ENCODE peak calls at places on chromosomes 16 and 17, in six cellular contexts. One of them, this sample, is unnamed.

GRCh38 chr16:67247698-67248400 is 568 bp upstream of the FHOD1 start:
- DNase-seq in substantia nigra: no peak
- DNase-seq in Panc1: no peak
- DNase-seq in memory B cell: no peak
- DNase-seq in fibroblast of pulmonary artery: no peak
- DNase-seq in activated CD4-positive, CD25-positive, alpha-beta regulatory T cell treated with anti-CD3 and anti-CD28 coated beads, Interleukin-2, amount 50 U/mL, for 16 hours: no peak
- DNase-seq in this sample: no peak

GRCh38 chr16:86037999-86038922 is 139.3 kb downstream of the IRF8 start:
- DNase-seq in substantia nigra: no peak
- DNase-seq in Panc1: no peak
- DNase-seq in memory B cell: no peak
- DNase-seq in fibroblast of pulmonary artery: no peak
- DNase-seq in activated CD4-positive, CD25-positive, alpha-beta regulatory T cell treated with anti-CD3 and anti-CD28 coated beads, Interleukin-2, amount 50 U/mL, for 16 hours: no peak
- DNase-seq in this sample: no peak

GRCh38 chr17:40297511-40297910 is 9.8 kb downstream of the CDC6 start:
- DNase-seq in substantia nigra: no peak
- DNase-seq in Panc1: no peak
- DNase-seq in memory B cell: no peak
- DNase-seq in fibroblast of pulmonary artery: no peak
- DNase-seq in activated CD4-positive, CD25-positive, alpha-beta regulatory T cell treated with anti-CD3 and anti-CD28 coated beads, Interleukin-2, amount 50 U/mL, for 16 hours: no peak
- DNase-seq in this sample: no peak

GRCh38 chr16:82055728-82056549 is 20.9 kb downstream of the HSD17B2 start:
- DNase-seq in substantia nigra: no peak
- DNase-seq in Panc1: no peak
- DNase-seq in memory B cell: no peak
- DNase-seq in fibroblast of pulmonary artery: no peak
- DNase-seq in activated CD4-positive, CD25-positive, alpha-beta regulatory T cell treated with anti-CD3 and anti-CD28 coated beads, Interleukin-2, amount 50 U/mL, for 16 hours: no peak
- DNase-seq in this sample: no peak

GRCh38 chr17:38658741-38659345 is 15.9 kb downstream of the EPOP start:
- DNase-seq in substantia nigra: no peak
- DNase-seq in Panc1: no peak
- DNase-seq in memory B cell: no peak
- DNase-seq in fibroblast of pulmonary artery: no peak
- DNase-seq in activated CD4-positive, CD25-positive, alpha-beta regulatory T cell treated with anti-CD3 and anti-CD28 coated beads, Interleukin-2, amount 50 U/mL, for 16 hours: no peak
- DNase-seq in this sample: no peak

GRCh38 chr16:88923926-88924833 is 52.8 kb downstream of the CBFA2T3 start:
- DNase-seq in substantia nigra: no peak
- DNase-seq in Panc1: no peak
- DNase-seq in memory B cell: no peak
- DNase-seq in fibroblast of pulmonary artery: no peak
- DNase-seq in activated CD4-positive, CD25-positive, alpha-beta regulatory T cell treated with anti-CD3 and anti-CD28 coated beads, Interleukin-2, amount 50 U/mL, for 16 hours: no peak
- DNase-seq in this sample: no peak

GRCh38 chr17:41635121-41636097 is 11.0 kb upstream of the KRT17 start:
- DNase-seq in substantia nigra: no peak
- DNase-seq in Panc1: no peak
- DNase-seq in memory B cell: no peak
- DNase-seq in fibroblast of pulmonary artery: no peak
- DNase-seq in activated CD4-positive, CD25-positive, alpha-beta regulatory T cell treated with anti-CD3 and anti-CD28 coated beads, Interleukin-2, amount 50 U/mL, for 16 hours: no peak
- DNase-seq in this sample: no peak

GRCh38 chr17:67139784-67140665 is 95.7 kb downstream of the CACNG1 start:
- DNase-seq in substantia nigra: no peak
- DNase-seq in Panc1: no peak
- DNase-seq in memory B cell: no peak
- DNase-seq in fibroblast of pulmonary artery: peak
- DNase-seq in activated CD4-positive, CD25-positive, alpha-beta regulatory T cell treated with anti-CD3 and anti-CD28 coated beads, Interleukin-2, amount 50 U/mL, for 16 hours: no peak
- DNase-seq in this sample: no peak

GRCh38 chr17:40019140-40019991 is 4.1 kb downstream of the CSF3 start:
- DNase-seq in substantia nigra: no peak
- DNase-seq in Panc1: no peak
- DNase-seq in memory B cell: no peak
- DNase-seq in fibroblast of pulmonary artery: peak
- DNase-seq in activated CD4-positive, CD25-positive, alpha-beta regulatory T cell treated with anti-CD3 and anti-CD28 coated beads, Interleukin-2, amount 50 U/mL, for 16 hours: no peak
- DNase-seq in this sample: no peak

This sample was measured in GM12864.